ENCODE peak calls at places on chromosomes 11 and 22, in four cellular contexts. X is H9, N is IMR-90, V is mesenchymal stem cell. E is an unnamed sample.

GRCh38 chr11:67464411-67465189 is 4.5 kb downstream of the TMEM134 start:
- DNase-seq in X (peak; percentile 95), N (peak; percentile 42), V (peak; percentile 66), E (peak; percentile 94)

GRCh38 chr11:37988031-37988430 is 1390.0 kb upstream of the RAG2 start:
- DNase-seq in X (no peak), N (peak; percentile 17), V (peak; percentile 92), E (peak; percentile 55)

GRCh38 chr11:46555269-46556054 is 38.4 kb downstream of the AMBRA1 start:
- DNase-seq in X (no peak), N (no peak), V (no peak), E (no peak)

GRCh38 chr22:24977370-24978230 is 25.1 kb downstream of the KIAA1671 start:
- DNase-seq in X (no peak), N (no peak), V (peak; percentile 54), E (peak; percentile 80)

GRCh38 chr11:62142043-62142375 is 18.2 kb downstream of the INCENP start:
- DNase-seq in X (no peak), N (no peak), V (no peak), E (no peak)

GRCh38 chr22:45127866-45128265 is 35.9 kb upstream of the NUP50 start:
- DNase-seq in X (no peak), N (peak; percentile 75), V (peak; percentile 66), E (no peak)

GRCh38 chr22:23401111-23401909 is 178.8 kb downstream of the IGLL1 start:
- DNase-seq in X (no peak), N (peak; percentile 75), V (peak; percentile 68), E (peak; percentile 97)

GRCh38 chr11:121449123-121449522 is 3.0 kb upstream of the SORL1 start:
- DNase-seq in X (no peak), N (no peak), V (no peak), E (no peak)

GRCh38 chr22:32473388-32473952 is 1.1 kb upstream of the FBXO7 start:
- DNase-seq in X (no peak), N (peak; percentile 70), V (peak; percentile 79), E (peak; percentile 84)

GRCh38 chr22:25113316-25113721 is 86.3 kb upstream of the CRYBB3 start:
- DNase-seq in X (no peak), N (no peak), V (peak; percentile 43), E (no peak)

GRCh38 chr22:33792837-33793236 is 127.4 kb downstream of the LARGE1 start:
- DNase-seq in X (no peak), N (no peak), V (peak; percentile 55), E (no peak)

GRCh38 chr11:116984589-116984988 is 113.6 kb downstream of the SIK3 start:
- DNase-seq in X (no peak), N (peak; percentile 98), V (peak; percentile 89), E (peak; percentile 63)

GRCh38 chr22:20087319-20088262 is 7.5 kb downstream of the DGCR8 start:
- DNase-seq in X (no peak), N (no peak), V (no peak), E (no peak)

GRCh38 chr11:8694137-8694536 is 11.5 kb downstream of the RPL27A start:
- DNase-seq in X (no peak), N (no peak), V (no peak), E (no peak)

GRCh38 chr11:113778111-113778910 is 1.3 kb upstream of the CLDN25 start:
- DNase-seq in X (no peak), N (peak; percentile 38), V (peak; percentile 6), E (peak; percentile 36)

GRCh38 chr11:13954591-13954990 is 7.9 kb upstream of the SPON1 start:
- DNase-seq in X (no peak), N (no peak), V (no peak), E (no peak)

GRCh38 chr11:83694191-83694905 is 408.2 kb upstream of the CCDC90B start:
- DNase-seq in X (no peak), N (no peak), V (no peak), E (no peak)

GRCh38 chr11:123111465-123111864 is 49.5 kb upstream of the HSPA8 start:
- DNase-seq in X (no peak), N (peak; percentile 65), V (peak; percentile 64), E (peak; percentile 87)

GRCh38 chr11:15378941-15379340 is 264.2 kb downstream of the INSC start:
- DNase-seq in X (no peak), N (no peak), V (no peak), E (no peak)
- H3K14ac ChIP-seq in X (no peak overlapping the region), N (no peak overlapping the region), V (peak overlapping the region; percentile 62), E (no peak overlapping the region)

GRCh38 chr22:29740216-29740615 is 20.4 kb downstream of the CABP7 start:
- DNase-seq in X (no peak), N (no peak), V (no peak), E (no peak)

GRCh38 chr22:29742319-29742718 is 22.5 kb downstream of the CABP7 start:
- DNase-seq in X (no peak), N (no peak), V (no peak), E (no peak)

GRCh38 chr22:29737251-29738117 is 17.7 kb downstream of the CABP7 start:
- DNase-seq in X (peak; percentile 53), N (no peak), V (no peak), E (peak; percentile 9)

GRCh38 chr22:29738118-29738815 is 18.5 kb downstream of the CABP7 start:
- DNase-seq in X (no peak), N (no peak), V (no peak), E (no peak)

GRCh38 chr22:29739346-29739875 is 19.6 kb downstream of the CABP7 start:
- DNase-seq in X (no peak), N (no peak), V (no peak), E (no peak)
- H3K18ac ChIP-seq in X (no peak overlapping the region), N (no peak overlapping the region), V (no peak overlapping the region), E (no peak overlapping the region)

GRCh38 chr11:4025957-4026324 is 68.7 kb upstream of the RRM1 start:
- DNase-seq in X (no peak), N (peak; percentile 10), V (peak; percentile 42), E (no peak)
- H3K27ac ChIP-seq in X (no peak overlapping the region), N (no peak overlapping the region), V (peak overlapping the region; percentile 28), E (no peak overlapping the region)

DNA sequence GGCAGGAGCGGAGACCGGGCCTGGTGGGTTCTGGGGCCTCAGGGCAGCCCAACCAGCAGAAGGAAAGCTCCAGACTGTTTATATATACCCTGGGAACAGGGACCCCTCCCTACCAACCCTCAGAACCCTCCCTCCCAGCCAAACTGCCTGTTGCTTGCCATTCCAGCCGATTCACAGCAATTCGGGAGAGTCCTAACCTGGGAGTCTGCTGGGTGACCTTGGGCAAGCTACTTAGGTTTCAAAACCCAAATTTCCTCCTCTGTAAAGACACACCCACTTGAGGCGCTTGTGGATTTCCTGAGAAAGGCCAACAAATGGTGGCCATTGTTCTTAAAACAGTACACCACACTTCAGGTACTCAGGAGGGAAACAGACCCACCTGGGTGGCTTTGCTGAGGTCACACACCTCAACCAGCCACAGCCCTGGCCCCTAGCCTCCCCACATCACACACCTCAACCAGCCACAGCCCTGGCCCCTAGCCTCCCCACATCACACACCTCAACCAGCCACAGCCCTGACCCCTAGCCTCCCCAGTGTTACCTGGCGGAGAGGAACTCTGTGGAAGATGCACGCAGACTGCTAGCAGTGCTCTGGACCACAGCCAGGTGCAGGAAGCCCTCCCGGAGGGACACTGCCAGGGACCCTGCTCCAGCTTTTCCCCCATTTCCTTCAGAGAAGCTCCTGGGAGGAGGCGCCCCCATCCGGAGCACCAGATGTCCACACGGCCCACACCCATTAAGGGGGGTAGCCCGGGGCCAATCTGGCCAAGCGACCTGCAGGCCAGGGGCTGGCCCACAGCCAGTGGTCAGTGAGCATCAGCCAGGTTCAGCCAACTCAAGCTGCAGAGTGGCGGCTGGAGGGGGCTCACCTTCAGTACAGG is 6.2 kb downstream of the SHISA8 start:
- DNase-seq in X (peak; percentile 74), N (no peak), V (no peak), E (no peak)
- H3K14ac ChIP-seq in X (no peak overlapping the region), N (no peak overlapping the region), V (no peak overlapping the region), E (no peak overlapping the region)

DNA sequence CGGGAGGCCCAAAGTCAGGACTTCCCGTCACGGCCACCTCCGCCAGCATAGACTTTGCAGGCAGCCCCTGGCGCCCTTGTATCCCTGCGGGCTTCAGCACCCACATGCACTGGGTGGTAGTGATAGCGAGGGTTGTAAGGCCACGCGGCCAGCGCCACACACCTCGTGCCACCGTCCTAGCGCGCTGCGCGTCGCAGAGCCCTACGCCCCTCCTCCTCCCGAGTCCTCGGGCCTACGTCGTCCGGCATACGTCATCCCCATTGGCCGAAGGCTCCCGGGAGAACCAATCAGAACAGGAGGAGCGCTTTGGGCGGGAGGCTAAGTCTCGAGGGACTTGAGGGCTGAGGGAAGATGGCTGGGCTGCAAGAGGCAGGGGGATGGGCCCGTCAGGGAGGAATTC is 1.3 kb upstream of the BTBD18 start:
- DNase-seq in X (peak; percentile 52), N (no peak), V (no peak), E (no peak)
- H3K18ac ChIP-seq in X (no peak overlapping the region), N (no peak overlapping the region), V (no peak overlapping the region), E (no peak overlapping the region)

E was measured in trophoblast cell.